ENCODE peak calls at places on chromosomes 11 and 22, in ten cellular contexts. B is GM12865; W is HTR-8/SVneo; Q is activated CD4-positive, alpha-beta T cell treated with anti-CD3 and anti-CD28 coated beads for 24 hours; O is epithelial cell of esophagus; Y is hippocampal formation; T is activated naive CD8-positive, alpha-beta T cell treated with anti-CD3 and anti-CD28 coated beads, Interleukin-2, amount 50 U/mL, for 24 hours; C is GM04504; K is fibroblast of lung; Z is M059J. R is an unnamed sample.

GRCh38 chr11:35427158-35427557 is 7.8 kb upstream of the SLC1A2 start:
- DNase-seq in Y (peak), Q (no peak), Z (peak), O (no peak), C (no peak), B (no peak), W (no peak), K (peak), T (no peak), R (peak)

GRCh38 chr22:44566911-44567310 is 68.9 kb upstream of the RTL6 start:
- DNase-seq in T (no peak), O (no peak), K (no peak), Z (no peak), Y (no peak), B (no peak), C (no peak), W (no peak), Q (no peak), R (no peak)

GRCh38 chr11:130088909-130089668 is 19.4 kb downstream of the APLP2 start:
- DNase-seq in Q (no peak), Z (no peak), K (no peak), B (no peak), T (no peak), Y (no peak), O (peak), C (no peak), W (no peak), R (no peak)

GRCh38 chr11:114316980-114317675 is 20.9 kb downstream of the NNMT start:
- DNase-seq in C (no peak), Y (no peak), T (no peak), Z (no peak), K (no peak), B (no peak), Q (no peak), W (no peak), O (no peak), R (no peak)

GRCh38 chr11:29527391-29527936 is 489.4 kb downstream of the KCNA4 start:
- DNase-seq in T (no peak), Y (no peak), K (peak), Q (no peak), C (peak), O (peak), Z (peak), B (peak), W (no peak), R (no peak)

GRCh38 chr22:23767673-23768548 is at the start of gene CHCHD10:
- DNase-seq in K (peak), Z (peak), B (peak), W (peak), Y (peak), Q (peak), O (peak), T (peak), C (peak), R (peak)

GRCh38 chr11:122628691-122629555 is 26.6 kb upstream of the UBASH3B start:
- DNase-seq in W (peak), C (peak), Y (peak), Q (peak), O (peak), K (peak), B (peak), Z (peak), T (peak), R (peak)

GRCh38 chr22:21726650-21727049 is 8.9 kb downstream of the YPEL1 start:
- DNase-seq in K (no peak), C (no peak), O (peak), Z (no peak), Y (no peak), Q (no peak), W (no peak), T (peak), B (peak), R (no peak)

GRCh38 chr11:20327377-20327776 is 36.1 kb upstream of the HTATIP2 start:
- DNase-seq in K (no peak), O (no peak), C (no peak), Q (no peak), Z (no peak), W (no peak), B (no peak), Y (no peak), T (no peak), R (no peak)

GRCh38 chr11:114684636-114685035 is 6.3 kb downstream of the NXPE2 start:
- DNase-seq in Q (no peak), Z (peak), C (no peak), K (no peak), O (peak), B (no peak), Y (no peak), T (no peak), W (no peak), R (no peak)

GRCh38 chr22:22940961-22941605 is 53.5 kb downstream of the IGLL5 start:
- DNase-seq in B (no peak), Q (no peak), W (no peak), O (no peak), K (no peak), T (peak), Z (no peak), C (no peak), Y (no peak), R (no peak)

GRCh38 chr22:48953830-48954229 is 873.8 kb downstream of the BRD1 start:
- DNase-seq in Z (no peak), B (no peak), Q (no peak), W (no peak), O (no peak), K (no peak), Y (no peak), T (no peak), C (no peak), R (no peak)

GRCh38 chr11:15764948-15765347 is 591.4 kb downstream of the SOX6 start:
- DNase-seq in B (no peak), W (no peak), Q (no peak), Z (no peak), Y (no peak), K (no peak), O (peak), C (no peak), T (no peak), R (no peak)

GRCh38 chr11:83174008-83174407 is 17.1 kb downstream of the PCF11 start:
- DNase-seq in C (no peak), K (no peak), T (no peak), Q (no peak), Y (no peak), W (no peak), O (no peak), B (no peak), Z (no peak), R (no peak)

GRCh38 chr22:24827305-24827704 is 21.3 kb downstream of the SGSM1 start:
- DNase-seq in B (no peak), C (no peak), W (no peak), Y (no peak), T (no peak), Q (no peak), O (no peak), K (no peak), Z (no peak), R (no peak)

GRCh38 chr22:45502215-45503070 is at the start of gene FBLN1:
- DNase-seq in B (no peak), W (peak), K (peak), O (no peak), T (no peak), Y (no peak), Q (no peak), Z (peak), C (no peak), R (no peak)

GRCh38 chr11:2582958-2583604 is 116.7 kb downstream of the KCNQ1OT1 start:
- DNase-seq in K (no peak), Z (no peak), W (no peak), C (no peak), O (no peak), Q (no peak), Y (no peak), T (peak), B (no peak), R (no peak)

GRCh38 chr11:5380740-5381342 is 2.8 kb upstream of the OR51M1 start:
- DNase-seq in T (peak), Y (peak), Z (peak), W (peak), K (peak), Q (no peak), B (peak), O (peak), C (peak), R (peak)

GRCh38 chr22:49967333-49968241 is 7.0 kb downstream of the PIM3 start:
- DNase-seq in C (no peak), O (no peak), Q (no peak), T (no peak), Y (peak), Z (no peak), B (no peak), K (peak), W (no peak), R (peak)

GRCh38 chr11:67372232-67372992 is 986 bp downstream of the CLCF1 start:
- DNase-seq in O (no peak), K (no peak), Z (no peak), C (no peak), T (no peak), W (no peak), Q (no peak), Y (no peak), B (no peak), R (no peak)

GRCh38 chr22:37180531-37181231 is 7.4 kb downstream of the C1QTNF6 start:
- DNase-seq in T (no peak), W (no peak), C (no peak), B (no peak), K (no peak), Y (no peak), Z (no peak), Q (no peak), O (no peak), R (no peak)

GRCh38 chr11:114478768-114479167 is 39.5 kb downstream of the REXO2 start:
- DNase-seq in B (no peak), Y (no peak), O (peak), K (peak), W (no peak), Z (peak), C (no peak), Q (no peak), T (no peak), R (peak)

GRCh38 chr11:130123414-130124040 is 36.1 kb upstream of the ST14 start:
- DNase-seq in Y (no peak), K (no peak), C (no peak), O (no peak), B (no peak), T (no peak), Q (no peak), Z (no peak), W (no peak), R (no peak)

R was measured in pons.